ENCODE peak calls at places on chromosome X, in six cellular contexts. One of them, this sample, is unnamed.

GRCh38 chrX:23666282-23666681 is 1.0 kb upstream of the PRDX4 start:
- DNase-seq in mucosa of descending colon: no peak
- DNase-seq in cardiac fibroblast: no peak
- DNase-seq in CD4-positive, alpha-beta T cell: no peak
- DNase-seq in right lobe of liver: no peak
- DNase-seq in WTC11: no peak
- DNase-seq in this sample: no peak

GRCh38 chrX:12716574-12716973 is 74.6 kb upstream of the PRPS2 start:
- DNase-seq in CD4-positive, alpha-beta T cell: no peak
- DNase-seq in mucosa of descending colon: no peak
- DNase-seq in WTC11: no peak
- DNase-seq in right lobe of liver: no peak
- DNase-seq in cardiac fibroblast: no peak
- DNase-seq in this sample: no peak

GRCh38 chrX:19769467-19769866 is 117.9 kb downstream of the SH3KBP1 start:
- DNase-seq in CD4-positive, alpha-beta T cell: no peak
- DNase-seq in right lobe of liver: no peak
- DNase-seq in cardiac fibroblast: no peak
- DNase-seq in mucosa of descending colon: no peak
- DNase-seq in WTC11: no peak
- DNase-seq in this sample: no peak

GRCh38 chrX:24392709-24393108 is 32.3 kb downstream of the SUPT20HL1 start:
- DNase-seq in right lobe of liver: no peak
- DNase-seq in CD4-positive, alpha-beta T cell: no peak
- DNase-seq in mucosa of descending colon: no peak
- DNase-seq in cardiac fibroblast: peak
- DNase-seq in WTC11: no peak
- DNase-seq in this sample: no peak

GRCh38 chrX:80810365-80810978 is 795 bp upstream of the BRWD3 start:
- DNase-seq in WTC11: no peak
- DNase-seq in right lobe of liver: no peak
- DNase-seq in mucosa of descending colon: no peak
- DNase-seq in cardiac fibroblast: peak
- DNase-seq in CD4-positive, alpha-beta T cell: no peak
- DNase-seq in this sample: no peak

GRCh38 chrX:97628807-97629596 is 745.3 kb downstream of the RPA4 start:
- DNase-seq in WTC11: no peak
- DNase-seq in CD4-positive, alpha-beta T cell: no peak
- DNase-seq in mucosa of descending colon: no peak
- DNase-seq in cardiac fibroblast: no peak
- DNase-seq in right lobe of liver: no peak
- DNase-seq in this sample: no peak

GRCh38 chrX:15882704-15883539 is 28.3 kb upstream of the AP1S2 start:
- DNase-seq in cardiac fibroblast: peak
- DNase-seq in right lobe of liver: no peak
- DNase-seq in CD4-positive, alpha-beta T cell: no peak
- DNase-seq in WTC11: no peak
- DNase-seq in mucosa of descending colon: no peak
- DNase-seq in this sample: no peak

GRCh38 chrX:24594531-24594930 is 52.6 kb downstream of the PCYT1B start:
- DNase-seq in CD4-positive, alpha-beta T cell: no peak
- DNase-seq in right lobe of liver: no peak
- DNase-seq in WTC11: no peak
- DNase-seq in cardiac fibroblast: no peak
- DNase-seq in mucosa of descending colon: no peak
- DNase-seq in this sample: no peak

GRCh38 chrX:39843318-39843717 is 254.4 kb downstream of the BCOR start:
- DNase-seq in WTC11: no peak
- DNase-seq in cardiac fibroblast: no peak
- DNase-seq in right lobe of liver: no peak
- DNase-seq in mucosa of descending colon: no peak
- DNase-seq in CD4-positive, alpha-beta T cell: no peak
- DNase-seq in this sample: no peak

GRCh38 chrX:109826954-109827708 is 94.1 kb upstream of the ACSL4 start:
- DNase-seq in cardiac fibroblast: peak
- DNase-seq in WTC11: no peak
- DNase-seq in mucosa of descending colon: no peak
- DNase-seq in CD4-positive, alpha-beta T cell: no peak
- DNase-seq in right lobe of liver: no peak
- DNase-seq in this sample: no peak

GRCh38 chrX:68599256-68600152 is 48.0 kb upstream of the STARD8 start:
- DNase-seq in CD4-positive, alpha-beta T cell: no peak
- DNase-seq in WTC11: peak
- DNase-seq in right lobe of liver: no peak
- DNase-seq in cardiac fibroblast: peak
- DNase-seq in mucosa of descending colon: no peak
- DNase-seq in this sample: no peak

GRCh38 chrX:51891821-51892551 is 1.4 kb upstream of the MAGED1 start:
- DNase-seq in WTC11: no peak
- DNase-seq in CD4-positive, alpha-beta T cell: no peak
- DNase-seq in right lobe of liver: no peak
- DNase-seq in cardiac fibroblast: peak
- DNase-seq in mucosa of descending colon: no peak
- DNase-seq in this sample: no peak

GRCh38 chrX:4708970-4709760 is 995.7 kb upstream of the PRKX start:
- DNase-seq in cardiac fibroblast: no peak
- DNase-seq in right lobe of liver: no peak
- DNase-seq in CD4-positive, alpha-beta T cell: no peak
- DNase-seq in WTC11: no peak
- DNase-seq in mucosa of descending colon: no peak
- DNase-seq in this sample: no peak

GRCh38 chrX:74370482-74370881 is 50.8 kb upstream of the SLC16A2 start:
- DNase-seq in cardiac fibroblast: no peak
- DNase-seq in mucosa of descending colon: no peak
- DNase-seq in CD4-positive, alpha-beta T cell: no peak
- DNase-seq in WTC11: no peak
- DNase-seq in right lobe of liver: no peak
- DNase-seq in this sample: no peak

GRCh38 chrX:155880586-155881157 is 473 bp upstream of the VAMP7 start:
- DNase-seq in WTC11: no peak
- DNase-seq in right lobe of liver: no peak
- DNase-seq in cardiac fibroblast: peak
- DNase-seq in CD4-positive, alpha-beta T cell: no peak
- DNase-seq in mucosa of descending colon: no peak
- DNase-seq in this sample: no peak

GRCh38 chrX:153862369-153863250 is 23.4 kb downstream of the L1CAM start:
- DNase-seq in CD4-positive, alpha-beta T cell: no peak
- DNase-seq in mucosa of descending colon: no peak
- DNase-seq in cardiac fibroblast: no peak
- DNase-seq in right lobe of liver: no peak
- DNase-seq in WTC11: no peak
- DNase-seq in this sample: no peak

GRCh38 chrX:41457618-41458192 is 10.6 kb downstream of the NYX start:
- DNase-seq in CD4-positive, alpha-beta T cell: no peak
- DNase-seq in cardiac fibroblast: peak
- DNase-seq in right lobe of liver: no peak
- DNase-seq in WTC11: peak
- DNase-seq in mucosa of descending colon: no peak
- DNase-seq in this sample: no peak
- TF ChIP-seq CTCF in CD4-positive, alpha-beta T cell: no peak
- TF ChIP-seq CTCF in cardiac fibroblast: peak
- TF ChIP-seq CTCF in right lobe of liver: no peak
- TF ChIP-seq CTCF in WTC11: no peak
- TF ChIP-seq CTCF in mucosa of descending colon: no peak
- TF ChIP-seq CTCF in this sample: no peak

GRCh38 chrX:119636419-119636818 is 30.2 kb upstream of the NKRF start:
- DNase-seq in right lobe of liver: no peak
- DNase-seq in WTC11: no peak
- DNase-seq in mucosa of descending colon: no peak
- DNase-seq in CD4-positive, alpha-beta T cell: no peak
- DNase-seq in cardiac fibroblast: no peak
- DNase-seq in this sample: no peak
- TF ChIP-seq CTCF in right lobe of liver: no peak
- TF ChIP-seq CTCF in WTC11: no peak
- TF ChIP-seq CTCF in mucosa of descending colon: no peak
- TF ChIP-seq CTCF in CD4-positive, alpha-beta T cell: no peak
- TF ChIP-seq CTCF in cardiac fibroblast: no peak
- TF ChIP-seq CTCF in this sample: no peak

GRCh38 chrX:37904833-37905232 is 57.5 kb upstream of the DYNLT3 start:
- DNase-seq in CD4-positive, alpha-beta T cell: no peak
- DNase-seq in cardiac fibroblast: no peak
- DNase-seq in WTC11: no peak
- DNase-seq in mucosa of descending colon: no peak
- DNase-seq in right lobe of liver: no peak
- DNase-seq in this sample: no peak

GRCh38 chrX:37906357-37906756 is 59.0 kb upstream of the DYNLT3 start:
- DNase-seq in right lobe of liver: no peak
- DNase-seq in cardiac fibroblast: no peak
- DNase-seq in mucosa of descending colon: no peak
- DNase-seq in WTC11: no peak
- DNase-seq in CD4-positive, alpha-beta T cell: no peak
- DNase-seq in this sample: no peak

GRCh38 chrX:37910186-37910585 is 62.8 kb upstream of the DYNLT3 start:
- DNase-seq in CD4-positive, alpha-beta T cell: no peak
- DNase-seq in cardiac fibroblast: no peak
- DNase-seq in WTC11: no peak
- DNase-seq in mucosa of descending colon: no peak
- DNase-seq in right lobe of liver: no peak
- DNase-seq in this sample: no peak

DNA sequence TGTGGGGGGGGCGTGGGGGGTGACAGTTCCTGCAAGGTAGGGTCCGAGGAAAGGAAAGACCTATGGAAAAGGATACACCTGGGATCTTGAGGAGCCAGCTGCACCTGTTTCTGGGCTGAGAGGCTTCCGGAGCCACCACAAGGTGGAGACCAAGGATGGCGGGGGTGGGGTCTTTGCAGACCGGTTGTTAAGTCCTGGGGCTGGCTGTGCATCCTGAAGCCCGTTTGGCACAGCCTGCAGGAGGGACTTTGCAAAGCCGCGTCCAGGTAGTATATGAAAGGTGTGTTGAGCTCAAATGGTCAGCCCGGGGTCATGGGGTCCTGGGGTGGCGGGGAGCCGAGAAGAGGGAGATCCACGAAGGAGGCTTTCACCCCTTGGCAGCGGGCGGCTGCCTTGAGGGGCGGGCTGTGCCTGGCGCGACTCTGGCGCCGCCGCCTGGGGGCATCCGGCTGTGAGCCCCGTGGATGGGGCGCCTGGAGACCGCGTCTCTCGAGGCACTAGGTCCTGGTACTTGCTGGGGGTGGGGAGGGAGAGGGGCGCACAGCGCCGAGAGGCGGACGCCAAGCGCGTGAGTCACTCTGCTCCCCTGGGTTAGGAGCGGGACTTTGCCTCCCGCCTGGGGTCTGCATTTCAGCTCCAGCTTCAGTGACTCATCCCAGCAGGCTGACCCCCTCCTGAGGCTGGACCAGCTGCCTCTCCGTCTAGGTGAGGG is 58.2 kb upstream of the DYNLT3 start:
- DNase-seq in WTC11: peak
- DNase-seq in mucosa of descending colon: peak
- DNase-seq in CD4-positive, alpha-beta T cell: peak
- DNase-seq in cardiac fibroblast: peak
- DNase-seq in right lobe of liver: no peak
- DNase-seq in this sample: no peak
- TF ChIP-seq CTCF in WTC11: no peak
- TF ChIP-seq CTCF in mucosa of descending colon: no peak
- TF ChIP-seq CTCF in CD4-positive, alpha-beta T cell: no peak
- TF ChIP-seq CTCF in cardiac fibroblast: peak
- TF ChIP-seq CTCF in right lobe of liver: peak
- TF ChIP-seq CTCF in this sample: no peak

GRCh38 chrX:150451953-150452352 is 88.8 kb downstream of the MAMLD1 start:
- DNase-seq in mucosa of descending colon: no peak
- DNase-seq in cardiac fibroblast: no peak
- DNase-seq in CD4-positive, alpha-beta T cell: no peak
- DNase-seq in WTC11: no peak
- DNase-seq in right lobe of liver: no peak
- DNase-seq in this sample: no peak

GRCh38 chrX:150446151-150446550 is 83.0 kb downstream of the MAMLD1 start:
- DNase-seq in WTC11: no peak
- DNase-seq in right lobe of liver: no peak
- DNase-seq in cardiac fibroblast: no peak
- DNase-seq in mucosa of descending colon: no peak
- DNase-seq in CD4-positive, alpha-beta T cell: no peak
- DNase-seq in this sample: no peak

GRCh38 chrX:150446995-150447394 is 83.9 kb downstream of the MAMLD1 start:
- DNase-seq in CD4-positive, alpha-beta T cell: no peak
- DNase-seq in cardiac fibroblast: peak
- DNase-seq in right lobe of liver: no peak
- DNase-seq in WTC11: no peak
- DNase-seq in mucosa of descending colon: no peak
- DNase-seq in this sample: no peak

GRCh38 chrX:150450519-150451177 is 87.5 kb downstream of the MAMLD1 start:
- DNase-seq in mucosa of descending colon: no peak
- DNase-seq in cardiac fibroblast: no peak
- DNase-seq in CD4-positive, alpha-beta T cell: no peak
- DNase-seq in WTC11: no peak
- DNase-seq in right lobe of liver: no peak
- DNase-seq in this sample: no peak

GRCh38 chrX:150449313-150449712 is 86.2 kb downstream of the MAMLD1 start:
- DNase-seq in right lobe of liver: no peak
- DNase-seq in WTC11: no peak
- DNase-seq in cardiac fibroblast: no peak
- DNase-seq in mucosa of descending colon: no peak
- DNase-seq in CD4-positive, alpha-beta T cell: no peak
- DNase-seq in this sample: no peak
- TF ChIP-seq CTCF in right lobe of liver: no peak
- TF ChIP-seq CTCF in WTC11: no peak
- TF ChIP-seq CTCF in cardiac fibroblast: no peak
- TF ChIP-seq CTCF in mucosa of descending colon: no peak
- TF ChIP-seq CTCF in CD4-positive, alpha-beta T cell: no peak
- TF ChIP-seq CTCF in this sample: no peak

GRCh38 chrX:118272237-118272636 is 73.7 kb upstream of the WDR44 start:
- DNase-seq in cardiac fibroblast: peak
- DNase-seq in right lobe of liver: no peak
- DNase-seq in CD4-positive, alpha-beta T cell: no peak
- DNase-seq in mucosa of descending colon: no peak
- DNase-seq in WTC11: no peak
- DNase-seq in this sample: no peak
- TF ChIP-seq CTCF in cardiac fibroblast: no peak
- TF ChIP-seq CTCF in right lobe of liver: no peak
- TF ChIP-seq CTCF in CD4-positive, alpha-beta T cell: no peak
- TF ChIP-seq CTCF in mucosa of descending colon: no peak
- TF ChIP-seq CTCF in WTC11: no peak
- TF ChIP-seq CTCF in this sample: no peak

GRCh38 chrX:130091976-130092522 is 18.2 kb downstream of the ELF4 start:
- DNase-seq in mucosa of descending colon: peak
- DNase-seq in cardiac fibroblast: no peak
- DNase-seq in WTC11: peak
- DNase-seq in CD4-positive, alpha-beta T cell: peak
- DNase-seq in right lobe of liver: peak
- DNase-seq in this sample: peak
- TF ChIP-seq CTCF in mucosa of descending colon: no peak
- TF ChIP-seq CTCF in cardiac fibroblast: no peak
- TF ChIP-seq CTCF in WTC11: no peak
- TF ChIP-seq CTCF in CD4-positive, alpha-beta T cell: peak
- TF ChIP-seq CTCF in right lobe of liver: no peak
- TF ChIP-seq CTCF in this sample: no peak

GRCh38 chrX:66030505-66031317 is 9.2 kb downstream of the VSIG4 start:
- DNase-seq in WTC11: peak
- DNase-seq in cardiac fibroblast: peak
- DNase-seq in mucosa of descending colon: no peak
- DNase-seq in CD4-positive, alpha-beta T cell: no peak
- DNase-seq in right lobe of liver: no peak
- DNase-seq in this sample: no peak
- TF ChIP-seq CTCF in WTC11: no peak
- TF ChIP-seq CTCF in cardiac fibroblast: peak
- TF ChIP-seq CTCF in mucosa of descending colon: peak
- TF ChIP-seq CTCF in CD4-positive, alpha-beta T cell: peak
- TF ChIP-seq CTCF in right lobe of liver: peak
- TF ChIP-seq CTCF in this sample: no peak

This sample was measured in activated B cell treated with CpG ODN at 0.5 μM for 24 hours.